ENCODE peak calls at places on chromosomes 5 and 9, in ten cellular contexts. N is AG10803; Y is OCI-LY7; E is stimulated activated CD8-positive, alpha-beta memory T cell treated with anti-CD3 and anti-CD28 coated beads, Interleukin-2, amount 100 ng/mL, for 1 hour; T is iPS-NIHi11; H is NCI-H524; G is posterior vena cava; R is MCF 10A; P is A172; I is fibroblast of gingiva. C is an unnamed sample.

GRCh38 chr5:101045689-101046088 is 142.6 kb upstream of the ST8SIA4 start:
- DNase-seq in N (no peak), G (no peak), H (no peak), P (no peak), Y (peak; percentile 38), R (peak; percentile 9), T (no peak), I (no peak), E (no peak), C (no peak)

GRCh38 chr5:32709789-32710334 is 1.3 kb upstream of the NPR3 start:
- DNase-seq in P (peak; percentile 13), I (peak; percentile 83), H (peak; percentile 69), N (peak; percentile 81), R (peak; percentile 79), T (peak; percentile 76), Y (no peak), E (no peak), G (peak; percentile 89), C (peak; percentile 57)

GRCh38 chr9:36486933-36487481 is 85.7 kb upstream of the MELK start:
- DNase-seq in E (peak; percentile 5), R (peak; percentile 18), I (peak; percentile 15), T (peak; percentile 47), G (peak; percentile 87), P (peak; percentile 14), Y (peak; percentile 86), N (no peak), H (no peak), C (no peak)

GRCh38 chr9:120893917-120894316 is 16.9 kb upstream of the PHF19 start:
- DNase-seq in N (no peak), Y (no peak), G (no peak), E (no peak), T (no peak), P (no peak), R (no peak), H (no peak), I (no peak), C (no peak)

GRCh38 chr9:124820606-124821246 is 32.5 kb upstream of the WDR38 start:
- DNase-seq in E (no peak), H (peak; percentile 82), N (no peak), P (no peak), R (no peak), G (no peak), Y (no peak), T (no peak), I (no peak), C (no peak)

GRCh38 chr9:98391406-98391805 is 136.0 kb upstream of the TBC1D2 start:
- DNase-seq in R (no peak), E (no peak), I (no peak), N (no peak), P (no peak), G (no peak), Y (no peak), T (no peak), H (no peak), C (no peak)

GRCh38 chr9:131545003-131545785 is at the start of gene PRRT1B:
- DNase-seq in G (peak; percentile 82), E (no peak), Y (no peak), P (no peak), N (no peak), I (no peak), R (no peak), T (peak; percentile 79), H (no peak), C (no peak)

GRCh38 chr9:110942522-110942921 is 95.7 kb downstream of the LPAR1 start:
- DNase-seq in P (peak; percentile 40), E (no peak), H (no peak), N (peak; percentile 94), I (peak; percentile 75), G (no peak), Y (no peak), T (no peak), R (peak; percentile 21), C (no peak)

GRCh38 chr5:32692066-32692746 is 18.9 kb upstream of the NPR3 start:
- DNase-seq in N (peak; percentile 88), I (peak; percentile 82), P (peak; percentile 40), E (no peak), G (no peak), H (no peak), Y (no peak), T (no peak), R (no peak), C (peak; percentile 53)

GRCh38 chr9:121768416-121769015 is 117.1 kb downstream of the DAB2IP start:
- DNase-seq in I (no peak), E (no peak), T (no peak), R (no peak), Y (no peak), H (no peak), N (no peak), G (peak; percentile 69), P (no peak), C (no peak)

C was measured in AG09319.